ENCODE peak calls at places on chromosomes 11 and 22, in six cellular contexts. One of them, this sample, is unnamed.

GRCh38 chr22:36858156-36858555 is 2.6 kb upstream of the NCF4 start:
- DNase-seq in left ventricle myocardium inferior: no peak
- DNase-seq in K562: no peak
- DNase-seq in NCI-H748 treated with DMSO at 0.1 percent for 48 hours: no peak
- DNase-seq in KBM-7: no peak
- DNase-seq in GM12891: no peak
- DNase-seq in this sample: no peak

GRCh38 chr22:22949953-22950352 is 62.3 kb downstream of the IGLL5 start:
- DNase-seq in NCI-H748 treated with DMSO at 0.1 percent for 48 hours: no peak
- DNase-seq in left ventricle myocardium inferior: no peak
- DNase-seq in K562: no peak
- DNase-seq in KBM-7: no peak
- DNase-seq in GM12891: no peak
- DNase-seq in this sample: no peak

GRCh38 chr11:96314326-96315050 is 28.5 kb downstream of the MAML2 start:
- DNase-seq in KBM-7: peak; percentile 32
- DNase-seq in K562: no peak
- DNase-seq in NCI-H748 treated with DMSO at 0.1 percent for 48 hours: no peak
- DNase-seq in left ventricle myocardium inferior: peak; percentile 25
- DNase-seq in GM12891: no peak
- DNase-seq in this sample: no peak

GRCh38 chr11:102256251-102256650 is 61.0 kb upstream of the BIRC3 start:
- DNase-seq in left ventricle myocardium inferior: no peak
- DNase-seq in NCI-H748 treated with DMSO at 0.1 percent for 48 hours: no peak
- DNase-seq in KBM-7: peak; percentile 29
- DNase-seq in K562: no peak
- DNase-seq in GM12891: no peak
- DNase-seq in this sample: no peak

GRCh38 chr11:46675288-46675851 is 25.0 kb downstream of the ARHGAP1 start:
- DNase-seq in NCI-H748 treated with DMSO at 0.1 percent for 48 hours: no peak
- DNase-seq in KBM-7: no peak
- DNase-seq in GM12891: no peak
- DNase-seq in left ventricle myocardium inferior: peak; percentile 56
- DNase-seq in K562: no peak
- DNase-seq in this sample: no peak

GRCh38 chr22:28907311-28908008 is 24.1 kb downstream of the ZNRF3 start:
- DNase-seq in left ventricle myocardium inferior: no peak
- DNase-seq in GM12891: no peak
- DNase-seq in KBM-7: no peak
- DNase-seq in K562: no peak
- DNase-seq in NCI-H748 treated with DMSO at 0.1 percent for 48 hours: no peak
- DNase-seq in this sample: no peak

GRCh38 chr11:67250059-67251043 is 15.9 kb upstream of the GRK2 start:
- DNase-seq in GM12891: no peak
- DNase-seq in K562: no peak
- DNase-seq in KBM-7: no peak
- DNase-seq in left ventricle myocardium inferior: no peak
- DNase-seq in NCI-H748 treated with DMSO at 0.1 percent for 48 hours: no peak
- DNase-seq in this sample: no peak

GRCh38 chr11:114909866-114910265 is 231.5 kb downstream of the NXPE2 start:
- DNase-seq in K562: no peak
- DNase-seq in left ventricle myocardium inferior: no peak
- DNase-seq in NCI-H748 treated with DMSO at 0.1 percent for 48 hours: no peak
- DNase-seq in KBM-7: no peak
- DNase-seq in GM12891: no peak
- DNase-seq in this sample: peak; percentile 49

GRCh38 chr11:63613517-63614135 is 607 bp downstream of the PLAAT3 start:
- DNase-seq in K562: no peak
- DNase-seq in left ventricle myocardium inferior: peak; percentile 49
- DNase-seq in KBM-7: no peak
- DNase-seq in GM12891: peak; percentile 44
- DNase-seq in NCI-H748 treated with DMSO at 0.1 percent for 48 hours: no peak
- DNase-seq in this sample: no peak

GRCh38 chr11:1517117-1518005 is 30.8 kb upstream of the MOB2 start:
- DNase-seq in NCI-H748 treated with DMSO at 0.1 percent for 48 hours: no peak
- DNase-seq in left ventricle myocardium inferior: peak; percentile 11
- DNase-seq in GM12891: no peak
- DNase-seq in K562: no peak
- DNase-seq in KBM-7: no peak
- DNase-seq in this sample: no peak

GRCh38 chr11:114310095-114310494 is 13.9 kb downstream of the NNMT start:
- DNase-seq in NCI-H748 treated with DMSO at 0.1 percent for 48 hours: no peak
- DNase-seq in KBM-7: no peak
- DNase-seq in GM12891: no peak
- DNase-seq in K562: no peak
- DNase-seq in left ventricle myocardium inferior: no peak
- DNase-seq in this sample: no peak

GRCh38 chr11:60899021-60899936 is 7.1 kb downstream of the PRPF19 start:
- DNase-seq in GM12891: no peak
- DNase-seq in left ventricle myocardium inferior: no peak
- DNase-seq in KBM-7: peak; percentile 80
- DNase-seq in NCI-H748 treated with DMSO at 0.1 percent for 48 hours: peak; percentile 30
- DNase-seq in K562: peak; percentile 67
- DNase-seq in this sample: peak; percentile 71

GRCh38 chr22:29994027-29994715 is 86.1 kb upstream of the HORMAD2 start:
- DNase-seq in left ventricle myocardium inferior: no peak
- DNase-seq in KBM-7: no peak
- DNase-seq in NCI-H748 treated with DMSO at 0.1 percent for 48 hours: no peak
- DNase-seq in K562: no peak
- DNase-seq in GM12891: no peak
- DNase-seq in this sample: no peak

GRCh38 chr11:129453293-129453721 is 77.7 kb downstream of the BARX2 start:
- DNase-seq in KBM-7: no peak
- DNase-seq in GM12891: no peak
- DNase-seq in K562: no peak
- DNase-seq in NCI-H748 treated with DMSO at 0.1 percent for 48 hours: no peak
- DNase-seq in left ventricle myocardium inferior: no peak
- DNase-seq in this sample: no peak

GRCh38 chr11:94803491-94803890 is 35.3 kb downstream of the AMOTL1 start:
- DNase-seq in left ventricle myocardium inferior: no peak
- DNase-seq in NCI-H748 treated with DMSO at 0.1 percent for 48 hours: no peak
- DNase-seq in GM12891: no peak
- DNase-seq in K562: no peak
- DNase-seq in KBM-7: no peak
- DNase-seq in this sample: no peak

GRCh38 chr11:19595840-19596751 is 116.5 kb upstream of the NAV2 start:
- DNase-seq in left ventricle myocardium inferior: peak; percentile 47
- DNase-seq in NCI-H748 treated with DMSO at 0.1 percent for 48 hours: no peak
- DNase-seq in GM12891: no peak
- DNase-seq in K562: no peak
- DNase-seq in KBM-7: no peak
- DNase-seq in this sample: no peak

GRCh38 chr11:114050258-114050927 is 9.1 kb upstream of the ZBTB16 start:
- DNase-seq in NCI-H748 treated with DMSO at 0.1 percent for 48 hours: no peak
- DNase-seq in KBM-7: no peak
- DNase-seq in left ventricle myocardium inferior: no peak
- DNase-seq in K562: no peak
- DNase-seq in GM12891: no peak
- DNase-seq in this sample: no peak

GRCh38 chr11:16986434-16987204 is 27.6 kb downstream of the PLEKHA7 start:
- DNase-seq in GM12891: peak; percentile 76
- DNase-seq in K562: no peak
- DNase-seq in KBM-7: peak; percentile 33
- DNase-seq in left ventricle myocardium inferior: no peak
- DNase-seq in NCI-H748 treated with DMSO at 0.1 percent for 48 hours: no peak
- DNase-seq in this sample: peak; percentile 26

GRCh38 chr11:3022982-3023381 is 30.9 kb upstream of the NAP1L4 start:
- DNase-seq in left ventricle myocardium inferior: no peak
- DNase-seq in K562: no peak
- DNase-seq in KBM-7: no peak
- DNase-seq in NCI-H748 treated with DMSO at 0.1 percent for 48 hours: no peak
- DNase-seq in GM12891: no peak
- DNase-seq in this sample: no peak

This sample was measured in HEK293T.